ENCODE peak calls at places on chromosomes 6 and 20, in eight cellular contexts. J is Daoy; U is IMR-90; W is activated T-cell treated with anti-CD3 and anti-CD28 coated beads, Interleukin-2, amount 50 U/mL, for 72 hours; D is A549; I is stimulated activated CD8-positive, alpha-beta memory T cell treated with anti-CD3 and anti-CD28 coated beads, Interleukin-7, amount 100 ng/mL, for 1 hour; C is T-helper 2 cell; V is HCEC 1CT. A is an unnamed sample.

GRCh38 chr6:16388488-16388887 is 150.1 kb downstream of the GMPR start:
- DNase-seq in J (no peak), U (peak; percentile 43), W (no peak), D (no peak), I (no peak), C (no peak), V (peak; percentile 45), A (no peak)

GRCh38 chr6:155528982-155529453 is 73.4 kb upstream of the NOX3 start:
- DNase-seq in J (peak; percentile 62), U (peak; percentile 94), W (no peak), D (no peak), I (no peak), C (no peak), V (peak; percentile 96), A (peak; percentile 23)

GRCh38 chr6:166348305-166348949 is 6.1 kb upstream of the SFT2D1 start:
- DNase-seq in J (no peak), U (no peak), W (no peak), D (no peak), I (no peak), C (no peak), V (no peak), A (no peak)

GRCh38 chr20:61459266-61459665 is 207.2 kb downstream of the CDH4 start:
- DNase-seq in J (no peak), U (no peak), W (no peak), D (no peak), I (no peak), C (no peak), V (no peak), A (no peak)

GRCh38 chr6:112475083-112475482 is 128.0 kb downstream of the RFPL4B start:
- DNase-seq in J (no peak), U (peak; percentile 89), W (no peak), D (no peak), I (no peak), C (no peak), V (peak; percentile 30), A (no peak)

GRCh38 chr6:115004982-115005381 is 662.2 kb upstream of the HS3ST5 start:
- DNase-seq in J (no peak), U (no peak), W (no peak), D (no peak), I (no peak), C (no peak), V (no peak), A (no peak)

GRCh38 chr6:107819976-107820551 is 4.0 kb downstream of the SCML4 start:
- DNase-seq in J (no peak), U (peak; percentile 1), W (peak; percentile 42), D (no peak), I (no peak), C (no peak), V (no peak), A (no peak)

GRCh38 chr6:93040375-93040774 is 379.0 kb downstream of the EPHA7 start:
- DNase-seq in J (peak; percentile 31), U (no peak), W (no peak), D (no peak), I (no peak), C (no peak), V (no peak), A (no peak)

GRCh38 chr6:149354009-149354408 is 36.5 kb downstream of the TAB2 start:
- DNase-seq in J (no peak), U (no peak), W (no peak), D (no peak), I (no peak), C (no peak), V (no peak), A (no peak)

GRCh38 chr20:24747015-24747712 is 201.9 kb upstream of the CST7 start:
- DNase-seq in J (no peak), U (no peak), W (no peak), D (no peak), I (no peak), C (no peak), V (no peak), A (no peak)

GRCh38 chr20:4896971-4897497 is 104.3 kb downstream of the SLC23A2 start:
- DNase-seq in J (no peak), U (no peak), W (no peak), D (no peak), I (no peak), C (no peak), V (no peak), A (no peak)

GRCh38 chr20:10550204-10551118 is 115.4 kb downstream of the SLX4IP start:
- DNase-seq in J (no peak), U (no peak), W (no peak), D (no peak), I (no peak), C (no peak), V (no peak), A (no peak)

GRCh38 chr6:85551264-85551663 is 42.4 kb downstream of the SNX14 start:
- DNase-seq in J (no peak), U (no peak), W (no peak), D (no peak), I (no peak), C (no peak), V (no peak), A (no peak)

GRCh38 chr20:36463212-36464061 is 77.9 kb upstream of the MYL9 start:
- DNase-seq in J (no peak), U (no peak), W (no peak), D (no peak), I (no peak), C (no peak), V (no peak), A (no peak)

GRCh38 chr20:53708129-53708968 is 114.7 kb upstream of the ZNF217 start:
- DNase-seq in J (peak; percentile 89), U (peak; percentile 85), W (peak; percentile 64), D (no peak), I (no peak), C (no peak), V (peak; percentile 68), A (peak; percentile 58)

GRCh38 chr20:60036346-60037119 is 78.3 kb downstream of the CDH26 start:
- DNase-seq in J (no peak), U (no peak), W (no peak), D (no peak), I (no peak), C (no peak), V (no peak), A (no peak)

GRCh38 chr6:77573843-77574242 is 79.0 kb upstream of the MEI4 start:
- DNase-seq in J (no peak), U (no peak), W (no peak), D (no peak), I (no peak), C (no peak), V (no peak), A (no peak)

GRCh38 chr20:51220293-51220706 is 197.4 kb upstream of the KCNG1 start:
- DNase-seq in J (peak; percentile 53), U (no peak), W (peak; percentile 64), D (peak; percentile 51), I (peak; percentile 9), C (peak; percentile 38), V (no peak), A (peak; percentile 46)

GRCh38 chr6:31737315-31738047 is 1.2 kb upstream of the CLIC1 start:
- DNase-seq in J (peak; percentile 67), U (no peak), W (no peak), D (no peak), I (no peak), C (no peak), V (no peak), A (no peak)

GRCh38 chr6:12761376-12762115 is 45.0 kb downstream of the PHACTR1 start:
- DNase-seq in J (peak; percentile 89), U (no peak), W (no peak), D (no peak), I (no peak), C (no peak), V (peak; percentile 95), A (no peak)

GRCh38 chr20:53652090-53652858 is 58.6 kb upstream of the ZNF217 start:
- DNase-seq in J (no peak), U (peak; percentile 28), W (no peak), D (no peak), I (no peak), C (no peak), V (peak; percentile 25), A (no peak)

GRCh38 chr20:49880177-49880576 is 35.2 kb downstream of the SPATA2 start:
- DNase-seq in J (no peak), U (peak; percentile 78), W (no peak), D (no peak), I (no peak), C (no peak), V (no peak), A (peak; percentile 62)

GRCh38 chr20:1280421-1281102 is 14.5 kb downstream of the SNPH start:
- DNase-seq in J (no peak), U (peak; percentile 11), W (no peak), D (no peak), I (no peak), C (no peak), V (no peak), A (no peak)

GRCh38 chr6:143864234-143864633 is at the start of gene ZC2HC1B:
- DNase-seq in J (no peak), U (peak; percentile 10), W (no peak), D (no peak), I (no peak), C (no peak), V (no peak), A (no peak)

GRCh38 chr6:32177788-32178546 is at the start of gene RNF5:
- DNase-seq in J (peak; percentile 100), U (peak; percentile 100), W (peak; percentile 95), D (peak; percentile 95), I (peak; percentile 78), C (peak; percentile 87), V (peak; percentile 100), A (peak; percentile 95)

GRCh38 chr6:21271431-21272155 is 322.0 kb upstream of the SOX4 start:
- DNase-seq in J (no peak), U (no peak), W (no peak), D (no peak), I (no peak), C (no peak), V (no peak), A (no peak)

GRCh38 chr20:36644032-36644712 is 1.8 kb downstream of the SLA2 start:
- DNase-seq in J (no peak), U (no peak), W (peak; percentile 64), D (no peak), I (peak; percentile 32), C (peak; percentile 30), V (no peak), A (no peak)

GRCh38 chr6:119110601-119111548 is 32.4 kb upstream of the FAM184A start:
- DNase-seq in J (peak; percentile 39), U (peak; percentile 56), W (peak; percentile 37), D (no peak), I (no peak), C (no peak), V (peak; percentile 42), A (no peak)

GRCh38 chr20:19515074-19515473 is 243.0 kb upstream of the RIN2 start:
- DNase-seq in J (no peak), U (no peak), W (no peak), D (no peak), I (no peak), C (no peak), V (no peak), A (no peak)

GRCh38 chr20:62970307-62971210 is 18.1 kb downstream of the SLC17A9 start:
- DNase-seq in J (no peak), U (no peak), W (no peak), D (no peak), I (no peak), C (no peak), V (no peak), A (no peak)

GRCh38 chr20:47125553-47126373 is 230.7 kb downstream of the ZMYND8 start:
- DNase-seq in J (no peak), U (no peak), W (no peak), D (no peak), I (no peak), C (no peak), V (no peak), A (no peak)

GRCh38 chr20:63014710-63015109 is 7.9 kb upstream of the BHLHE23 start:
- DNase-seq in J (peak; percentile 72), U (no peak), W (no peak), D (no peak), I (no peak), C (no peak), V (no peak), A (no peak)

GRCh38 chr6:12324741-12325140 is 34.6 kb downstream of the EDN1 start:
- DNase-seq in J (peak; percentile 85), U (no peak), W (no peak), D (no peak), I (no peak), C (no peak), V (no peak), A (no peak)

GRCh38 chr20:57065646-57066045 is 200.8 kb downstream of the BMP7 start:
- DNase-seq in J (peak; percentile 41), U (no peak), W (no peak), D (no peak), I (no peak), C (no peak), V (no peak), A (no peak)

A was measured in MG63.